ENCODE peak calls at places on chromosome 4, in four cellular contexts. J is NCI-H1694, Z is smooth muscle cell of the brain vasculature, X is MCF 10A. K is an unnamed sample.

GRCh38 chr4:171378323-171378722 is 434.9 kb upstream of the GALNTL6 start:
- DNase-seq in J (no peak), Z (no peak), X (peak; percentile 2), K (no peak)

GRCh38 chr4:23365086-23365485 is 524.8 kb downstream of the PPARGC1A start:
- DNase-seq in J (no peak), Z (no peak), X (peak; percentile 23), K (no peak)

GRCh38 chr4:142366821-142367220 is 479.3 kb downstream of the INPP4B start:
- DNase-seq in J (no peak), Z (peak; percentile 77), X (no peak), K (no peak)

GRCh38 chr4:1881709-1882108 is 10.5 kb downstream of the NSD2 start:
- DNase-seq in J (no peak), Z (no peak), X (no peak), K (no peak)

GRCh38 chr4:20474119-20474518 is 222.4 kb downstream of the SLIT2 start:
- DNase-seq in J (no peak), Z (peak; percentile 10), X (peak; percentile 53), K (no peak)

GRCh38 chr4:119099227-119099910 is 36.3 kb upstream of the MYOZ2 start:
- DNase-seq in J (no peak), Z (no peak), X (no peak), K (no peak)

GRCh38 chr4:169158046-169158445 is 112.7 kb downstream of the SH3RF1 start:
- DNase-seq in J (no peak), Z (no peak), X (no peak), K (peak; percentile 60)

GRCh38 chr4:120692964-120693363 is 229.6 kb downstream of the PRDM5 start:
- DNase-seq in J (no peak), Z (peak; percentile 28), X (peak; percentile 92), K (peak; percentile 60)

GRCh38 chr4:92862509-92862908 is 558.7 kb downstream of the GRID2 start:
- DNase-seq in J (no peak), Z (no peak), X (no peak), K (no peak)

GRCh38 chr4:187799735-187800134 is 195.8 kb upstream of the ZFP42 start:
- DNase-seq in J (no peak), Z (no peak), X (no peak), K (no peak)

GRCh38 chr4:87026795-87027495 is 92.1 kb downstream of the AFF1 start:
- DNase-seq in J (no peak), Z (no peak), X (no peak), K (no peak)

GRCh38 chr4:118765399-118765798 is 70.5 kb downstream of the SEC24D start:
- DNase-seq in J (no peak), Z (peak; percentile 89), X (peak; percentile 88), K (peak; percentile 93)

GRCh38 chr4:28250646-28251045 is 1390.0 kb downstream of the STIM2 start:
- DNase-seq in J (no peak), Z (no peak), X (no peak), K (no peak)

GRCh38 chr4:176883681-176884418 is 91.1 kb upstream of the VEGFC start:
- DNase-seq in J (no peak), Z (no peak), X (peak; percentile 22), K (no peak)

GRCh38 chr4:168451744-168452394 is 28.4 kb downstream of the DDX60L start:
- DNase-seq in J (no peak), Z (peak; percentile 33), X (peak; percentile 86), K (no peak)

GRCh38 chr4:118845552-118846065 is 9.7 kb upstream of the SEC24D start:
- DNase-seq in J (peak; percentile 63), Z (no peak), X (no peak), K (no peak)

GRCh38 chr4:46124773-46125172 is 919 bp upstream of the GABRG1 start:
- DNase-seq in J (no peak), Z (no peak), X (no peak), K (no peak)

GRCh38 chr4:96913437-96914075 is 1073.7 kb downstream of the PDHA2 start:
- DNase-seq in J (no peak), Z (no peak), X (peak; percentile 52), K (no peak)

GRCh38 chr4:128688025-128688721 is 121.3 kb upstream of the JADE1 start:
- DNase-seq in J (no peak), Z (no peak), X (no peak), K (no peak)

GRCh38 chr4:73127839-73128448 is 58.4 kb upstream of the COX18 start:
- DNase-seq in J (no peak), Z (no peak), X (peak; percentile 22), K (no peak)

GRCh38 chr4:7186081-7186480 is 6.3 kb upstream of the SORCS2 start:
- DNase-seq in J (peak; percentile 16), Z (no peak), X (peak; percentile 27), K (no peak)

GRCh38 chr4:80306255-80306654 is 29.3 kb upstream of the CFAP299 start:
- DNase-seq in J (no peak), Z (no peak), X (peak; percentile 30), K (no peak)

GRCh38 chr4:118712872-118713271 is 27.7 kb downstream of the METTL14 start:
- DNase-seq in J (no peak), Z (no peak), X (no peak), K (no peak)

GRCh38 chr4:47913328-47913727 is 1.1 kb downstream of the NFXL1 start:
- DNase-seq in J (no peak), Z (no peak), X (peak; percentile 41), K (no peak)

GRCh38 chr4:105145059-105145912 is 1.4 kb upstream of the TET2 start:
- DNase-seq in J (no peak), Z (no peak), X (no peak), K (no peak)

GRCh38 chr4:112144546-112145325 is 518 bp upstream of the FAM241A start:
- DNase-seq in J (no peak), Z (peak; percentile 21), X (no peak), K (no peak)